ENCODE peak calls at places on chromosomes 16 and 17, in six cellular contexts. Z, B, R, Q, F and H are unnamed samples.

GRCh38 chr16:57257455-57258070 is 12.5 kb downstream of the ARL2BP start:
- DNase-seq in Q (no peak), B (no peak), R (no peak), Z (no peak), F (no peak), H (no peak)

GRCh38 chr16:57084257-57084770 is 8.1 kb upstream of the CPNE2 start:
- DNase-seq in Q (peak; percentile 22), Z (peak; percentile 93), R (peak; percentile 32), F (peak; percentile 75), B (peak; percentile 63), H (peak; percentile 73)

GRCh38 chr17:39950871-39951348 is 11.9 kb upstream of the GSDMA start:
- DNase-seq in Q (no peak), B (no peak), F (peak; percentile 46), R (no peak), Z (no peak), H (no peak)

GRCh38 chr16:79644977-79645667 is 44.6 kb upstream of the MAF start:
- DNase-seq in F (no peak), Q (no peak), B (no peak), Z (no peak), R (no peak), H (no peak)

GRCh38 chr16:55169780-55170179 is 154.2 kb upstream of the IRX6 start:
- DNase-seq in Z (no peak), Q (no peak), B (no peak), R (no peak), F (no peak), H (no peak)

GRCh38 chr17:14986127-14986526 is 279.0 kb downstream of the PMP22 start:
- DNase-seq in F (no peak), R (no peak), B (no peak), Z (no peak), Q (no peak), H (no peak)

GRCh38 chr17:78268960-78269892 is 37.8 kb downstream of the TMEM235 start:
- DNase-seq in Z (no peak), F (no peak), B (no peak), R (no peak), Q (no peak), H (no peak)

GRCh38 chr16:87956771-87957279 is 5.6 kb downstream of the BANP start:
- DNase-seq in B (no peak), R (no peak), Z (peak; percentile 32), F (peak; percentile 55), Q (no peak), H (no peak)

GRCh38 chr16:84716740-84717139 is 16.9 kb downstream of the USP10 start:
- DNase-seq in B (no peak), Q (no peak), F (no peak), Z (no peak), R (no peak), H (no peak)

GRCh38 chr16:87953308-87954208 is 2.3 kb downstream of the BANP start:
- DNase-seq in Q (no peak), R (no peak), Z (no peak), F (no peak), B (no peak), H (no peak)

GRCh38 chr17:43562679-43563146 is 16.6 kb upstream of the ETV4 start:
- DNase-seq in B (no peak), F (no peak), Z (no peak), R (no peak), Q (no peak), H (no peak)

GRCh38 chr16:80707686-80708085 is 96.7 kb downstream of the CDYL2 start:
- DNase-seq in B (no peak), R (no peak), Z (no peak), Q (no peak), F (no peak), H (no peak)

GRCh38 chr17:61285483-61286320 is 113.9 kb upstream of the TBX2 start:
- DNase-seq in R (peak; percentile 85), Z (no peak), B (no peak), Q (no peak), F (peak; percentile 33), H (no peak)

GRCh38 chr17:72749119-72749572 is 343.3 kb downstream of the SLC39A11 start:
- DNase-seq in R (no peak), F (no peak), Q (no peak), B (no peak), Z (no peak), H (no peak)

GRCh38 chr16:58016841-58017446 is 8.6 kb upstream of the MMP15 start:
- DNase-seq in F (peak; percentile 4), Q (no peak), B (no peak), Z (no peak), R (no peak), H (no peak)

GRCh38 chr17:67682196-67682595 is 35.5 kb upstream of the NOL11 start:
- DNase-seq in F (no peak), R (no peak), B (no peak), Z (no peak), Q (no peak), H (no peak)

GRCh38 chr17:56142325-56142724 is 10.9 kb upstream of the ANKFN1 start:
- DNase-seq in B (no peak), R (peak; percentile 82), F (no peak), Q (no peak), Z (no peak), H (no peak)

GRCh38 chr16:85104821-85105391 is 7.4 kb downstream of the CIBAR2 start:
- DNase-seq in Z (no peak), B (no peak), Q (no peak), R (no peak), F (no peak), H (no peak)

GRCh38 chr17:74132354-74132753 is 71.1 kb upstream of the RPL38 start:
- DNase-seq in F (no peak), Q (no peak), R (no peak), Z (no peak), B (no peak), H (no peak)

GRCh38 chr17:57577751-57578607 is 167.1 kb downstream of the CCDC182 start:
- DNase-seq in B (no peak), Z (no peak), Q (no peak), R (peak; percentile 38), F (no peak), H (no peak)

GRCh38 chr16:30349695-30350094 is 5.4 kb downstream of the CD2BP2 start:
- DNase-seq in Z (no peak), F (no peak), B (no peak), R (no peak), Q (no peak), H (no peak)

GRCh38 chr16:55294947-55295346 is 29.1 kb upstream of the IRX6 start:
- DNase-seq in Q (no peak), R (no peak), Z (no peak), B (no peak), F (no peak), H (no peak)

GRCh38 chr16:56641166-56641565 is 2.7 kb downstream of the MT1A start:
- DNase-seq in Q (no peak), R (no peak), Z (no peak), F (no peak), B (no peak), H (no peak)

GRCh38 chr16:8718753-8719386 is 44.5 kb downstream of the ABAT start:
- DNase-seq in Q (no peak), B (no peak), Z (no peak), R (no peak), F (no peak), H (no peak)

GRCh38 chr17:15262291-15263205 is 2.6 kb downstream of the PMP22 start:
- DNase-seq in Z (peak; percentile 97), R (peak; percentile 73), B (peak; percentile 87), Q (peak; percentile 28), F (peak; percentile 59), H (peak; percentile 56)

GRCh38 chr17:63116967-63117366 is 150.9 kb downstream of the TANC2 start:
- DNase-seq in B (no peak), R (no peak), Q (no peak), F (peak; percentile 27), Z (no peak), H (no peak)

GRCh38 chr17:28985950-28986713 is 19.7 kb downstream of the SEZ6 start:
- DNase-seq in R (no peak), F (peak; percentile 62), Q (no peak), Z (no peak), B (no peak), H (no peak)

DNA sequence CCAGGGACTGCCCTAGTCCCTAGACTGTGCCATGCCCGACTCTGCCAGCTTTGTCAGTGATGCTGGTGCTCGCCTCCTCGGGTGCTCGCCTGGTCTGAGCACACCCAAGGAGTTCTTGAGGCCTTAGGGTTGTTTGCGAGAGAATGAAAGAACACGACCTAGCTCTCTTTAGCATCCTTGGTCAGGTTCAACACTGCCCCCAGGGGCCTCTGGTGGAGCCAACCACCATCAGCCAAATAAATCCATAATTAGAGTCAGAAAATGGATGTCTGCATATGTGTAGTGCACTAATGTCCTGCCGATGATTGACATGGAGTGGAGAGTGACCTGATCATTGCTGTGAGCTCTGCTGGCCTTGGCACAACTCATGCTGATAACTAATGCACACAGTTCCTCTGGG is 8.2 kb upstream of the STH start:
- DNase-seq in Z (no peak), Q (no peak), R (no peak), F (no peak), B (no peak), H (no peak)
- TF ChIP-seq CTCF in Z (no peak), Q (no peak), R (peak; percentile 19), F (no peak), B (peak; percentile 37), H (no peak)

GRCh38 chr16:71883193-71883848 is 661 bp downstream of the ZNF821 start:
- DNase-seq in R (no peak), B (no peak), Q (no peak), Z (no peak), F (peak; percentile 73), H (peak; percentile 47)
- TF ChIP-seq CTCF in R (peak; percentile 44), B (no peak), Q (no peak), Z (no peak), F (peak; percentile 42), H (no peak)

DNA sequence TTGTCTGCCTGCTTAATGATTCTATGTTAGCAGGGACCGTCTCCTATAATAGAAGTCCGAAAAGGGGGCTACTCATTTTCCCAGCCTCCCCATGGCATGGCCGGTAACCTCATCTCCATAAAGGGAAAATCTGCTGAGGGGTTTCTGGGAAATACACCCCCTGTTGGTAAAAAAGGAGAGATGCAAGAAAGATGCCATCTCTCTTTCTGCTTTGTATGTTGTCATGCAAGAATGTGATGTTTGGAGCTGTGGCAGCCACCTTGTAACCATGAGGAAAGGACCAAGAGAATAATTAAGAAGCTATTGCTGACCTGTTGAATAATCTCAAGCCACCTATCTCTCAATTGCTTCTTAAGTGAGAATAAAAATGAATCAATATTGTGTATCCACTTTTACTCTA is 94.8 kb upstream of the XYLT1 start:
- DNase-seq in Z (no peak), Q (no peak), B (peak; percentile 4), R (no peak), F (no peak), H (no peak)
- TF ChIP-seq CTCF in Z (no peak), Q (no peak), B (peak; percentile 60), R (no peak), F (peak; percentile 17), H (peak; percentile 33)

DNA sequence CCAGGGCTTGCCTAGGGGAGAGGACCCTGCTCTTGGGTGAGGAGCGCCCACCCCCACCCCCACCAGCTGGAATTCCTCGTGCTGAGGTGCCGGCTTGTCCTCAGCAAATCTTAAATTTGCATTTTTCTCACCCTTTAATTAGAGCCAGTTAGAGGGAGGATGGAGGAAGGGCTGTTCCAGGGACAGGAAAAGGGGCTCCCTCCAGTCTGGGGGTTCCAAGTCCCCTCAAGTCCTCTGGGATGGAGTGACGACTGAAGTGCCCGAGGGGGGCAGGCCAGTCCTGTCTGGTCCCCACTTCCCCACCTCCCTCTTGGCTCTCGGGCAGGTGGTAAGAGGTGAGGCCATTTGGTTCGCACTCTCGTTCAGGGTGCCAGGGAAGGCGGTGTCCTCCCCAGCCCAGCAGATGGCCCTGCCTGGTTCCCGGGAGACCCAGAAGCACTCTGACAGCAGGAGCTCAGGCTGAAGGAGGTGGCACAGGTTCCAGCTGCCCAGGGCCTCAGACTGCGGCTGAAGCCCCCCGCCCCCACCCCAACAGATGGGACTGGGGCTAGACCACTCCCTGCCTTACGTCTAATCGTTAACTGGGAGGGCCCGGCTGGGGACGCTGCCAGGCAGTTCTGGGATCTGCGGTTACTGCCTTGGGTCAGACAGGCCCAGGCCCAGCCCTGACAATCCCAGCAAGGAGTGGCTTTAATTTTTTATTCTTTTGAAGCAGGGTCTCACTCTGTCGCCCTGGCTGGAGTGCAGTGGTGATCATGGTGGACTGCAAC is 2.2 kb downstream of the RAB26 start:
- DNase-seq in Z (peak; percentile 66), R (no peak), F (peak; percentile 96), B (no peak), Q (no peak), H (no peak)
- TF ChIP-seq CTCF in Z (no peak), R (no peak), F (no peak), B (no peak), Q (no peak), H (no peak)